ENCODE peak calls at places on chromosomes 4 and X, in six cellular contexts. One of them, this sample, is unnamed.
A peak's percentile ranks its signal among the peaks of the same experiment; 100 is the strongest.

GRCh38 chr4:107094332-107094731 is 58.2 kb upstream of the DKK2 start:
- DNase-seq in HCT116: peak; percentile 32
- DNase-seq in SK-N-SH: no peak
- DNase-seq in endothelial cell of umbilical vein: peak; percentile 50
- DNase-seq in K562: no peak
- DNase-seq in sigmoid colon: no peak
- DNase-seq in this sample: no peak

GRCh38 chr4:52588097-52588496 is 71.0 kb downstream of the USP46 start:
- DNase-seq in SK-N-SH: peak; percentile 56
- DNase-seq in HCT116: peak; percentile 12
- DNase-seq in K562: peak; percentile 40
- DNase-seq in sigmoid colon: no peak
- DNase-seq in endothelial cell of umbilical vein: peak; percentile 67
- DNase-seq in this sample: no peak

GRCh38 chr4:180947421-180947820 is 1295.8 kb upstream of the TENM3 start:
- DNase-seq in HCT116: peak; percentile 16
- DNase-seq in K562: no peak
- DNase-seq in endothelial cell of umbilical vein: no peak
- DNase-seq in SK-N-SH: peak; percentile 42
- DNase-seq in sigmoid colon: no peak
- DNase-seq in this sample: no peak

GRCh38 chr4:41346306-41347061 is 89.8 kb downstream of the UCHL1 start:
- DNase-seq in K562: no peak
- DNase-seq in HCT116: no peak
- DNase-seq in SK-N-SH: no peak
- DNase-seq in sigmoid colon: no peak
- DNase-seq in endothelial cell of umbilical vein: peak; percentile 63
- DNase-seq in this sample: no peak

GRCh38 chrX:3715921-3716320 is 2.5 kb upstream of the PRKX start:
- DNase-seq in endothelial cell of umbilical vein: no peak
- DNase-seq in sigmoid colon: no peak
- DNase-seq in HCT116: no peak
- DNase-seq in K562: no peak
- DNase-seq in SK-N-SH: no peak
- DNase-seq in this sample: no peak

GRCh38 chrX:26788402-26788998 is 572.5 kb downstream of the MAGEB5 start:
- DNase-seq in SK-N-SH: no peak
- DNase-seq in endothelial cell of umbilical vein: peak; percentile 88
- DNase-seq in K562: no peak
- DNase-seq in HCT116: no peak
- DNase-seq in sigmoid colon: no peak
- DNase-seq in this sample: no peak

GRCh38 chr4:114217150-114217817 is 237.8 kb upstream of the ARSJ start:
- DNase-seq in HCT116: no peak
- DNase-seq in SK-N-SH: peak; percentile 14
- DNase-seq in sigmoid colon: no peak
- DNase-seq in K562: no peak
- DNase-seq in endothelial cell of umbilical vein: no peak
- DNase-seq in this sample: no peak

GRCh38 chrX:153659268-153659667 is 12.3 kb downstream of the DUSP9 start:
- DNase-seq in endothelial cell of umbilical vein: no peak
- DNase-seq in SK-N-SH: no peak
- DNase-seq in HCT116: no peak
- DNase-seq in K562: no peak
- DNase-seq in sigmoid colon: no peak
- DNase-seq in this sample: no peak

GRCh38 chr4:165248102-165248501 is 40.7 kb downstream of the KLHL2 start:
- DNase-seq in sigmoid colon: no peak
- DNase-seq in K562: no peak
- DNase-seq in SK-N-SH: no peak
- DNase-seq in endothelial cell of umbilical vein: no peak
- DNase-seq in HCT116: no peak
- DNase-seq in this sample: no peak

GRCh38 chr4:158858410-158859189 is 89.8 kb downstream of the FNIP2 start:
- DNase-seq in endothelial cell of umbilical vein: no peak
- DNase-seq in sigmoid colon: no peak
- DNase-seq in K562: no peak
- DNase-seq in SK-N-SH: no peak
- DNase-seq in HCT116: no peak
- DNase-seq in this sample: no peak

GRCh38 chr4:61079427-61079826 is 120.7 kb upstream of the ADGRL3 start:
- DNase-seq in K562: no peak
- DNase-seq in HCT116: no peak
- DNase-seq in sigmoid colon: no peak
- DNase-seq in endothelial cell of umbilical vein: no peak
- DNase-seq in SK-N-SH: no peak
- DNase-seq in this sample: no peak

GRCh38 chr4:1003271-1004070 is 8.0 kb upstream of the FGFRL1 start:
- DNase-seq in sigmoid colon: no peak
- DNase-seq in SK-N-SH: no peak
- DNase-seq in endothelial cell of umbilical vein: no peak
- DNase-seq in K562: no peak
- DNase-seq in HCT116: no peak
- DNase-seq in this sample: peak; percentile 86

GRCh38 chr4:102625232-102625930 is 124.2 kb downstream of the NFKB1 start:
- DNase-seq in SK-N-SH: peak; percentile 30
- DNase-seq in sigmoid colon: no peak
- DNase-seq in HCT116: no peak
- DNase-seq in endothelial cell of umbilical vein: peak; percentile 23
- DNase-seq in K562: no peak
- DNase-seq in this sample: no peak

GRCh38 chr4:25233194-25233593 is 639 bp upstream of the PI4K2B start:
- DNase-seq in sigmoid colon: no peak
- DNase-seq in endothelial cell of umbilical vein: no peak
- DNase-seq in K562: no peak
- DNase-seq in HCT116: no peak
- DNase-seq in SK-N-SH: no peak
- DNase-seq in this sample: no peak

GRCh38 chr4:57074753-57075152 is 35.4 kb downstream of the IGFBP7 start:
- DNase-seq in sigmoid colon: no peak
- DNase-seq in endothelial cell of umbilical vein: no peak
- DNase-seq in HCT116: no peak
- DNase-seq in K562: no peak
- DNase-seq in SK-N-SH: peak; percentile 24
- DNase-seq in this sample: no peak

GRCh38 chrX:3811331-3812311 is 98.2 kb upstream of the PRKX start:
- DNase-seq in K562: peak; percentile 18
- DNase-seq in HCT116: peak; percentile 6
- DNase-seq in SK-N-SH: peak; percentile 35
- DNase-seq in endothelial cell of umbilical vein: no peak
- DNase-seq in sigmoid colon: no peak
- DNase-seq in this sample: peak; percentile 39

GRCh38 chr4:99159699-99160098 is 15.6 kb upstream of the ADH4 start:
- DNase-seq in K562: no peak
- DNase-seq in endothelial cell of umbilical vein: no peak
- DNase-seq in HCT116: no peak
- DNase-seq in SK-N-SH: no peak
- DNase-seq in sigmoid colon: no peak
- DNase-seq in this sample: no peak

GRCh38 chrX:40098264-40099045 is 697 bp upstream of the BCOR start:
- DNase-seq in sigmoid colon: no peak
- DNase-seq in endothelial cell of umbilical vein: peak; percentile 40
- DNase-seq in SK-N-SH: peak; percentile 64
- DNase-seq in K562: no peak
- DNase-seq in HCT116: no peak
- DNase-seq in this sample: no peak

GRCh38 chr4:173214661-173215060 is 46.0 kb downstream of the GALNT7 start:
- DNase-seq in HCT116: no peak
- DNase-seq in K562: no peak
- DNase-seq in SK-N-SH: no peak
- DNase-seq in sigmoid colon: no peak
- DNase-seq in endothelial cell of umbilical vein: no peak
- DNase-seq in this sample: no peak

GRCh38 chrX:150902434-150903109 is 4.1 kb upstream of the CD99L2 start:
- DNase-seq in HCT116: no peak
- DNase-seq in SK-N-SH: no peak
- DNase-seq in endothelial cell of umbilical vein: no peak
- DNase-seq in K562: no peak
- DNase-seq in sigmoid colon: no peak
- DNase-seq in this sample: no peak
- TF ChIP-seq POLR2AphosphoS5 in HCT116: no peak
- TF ChIP-seq POLR2AphosphoS5 in SK-N-SH: no peak
- TF ChIP-seq POLR2AphosphoS5 in endothelial cell of umbilical vein: no peak
- TF ChIP-seq POLR2AphosphoS5 in K562: no peak
- TF ChIP-seq POLR2AphosphoS5 in sigmoid colon: no peak
- TF ChIP-seq POLR2AphosphoS5 in this sample: no peak

GRCh38 chr4:89230271-89230670 is 77.3 kb downstream of the GPRIN3 start:
- DNase-seq in endothelial cell of umbilical vein: no peak
- DNase-seq in HCT116: no peak
- DNase-seq in SK-N-SH: no peak
- DNase-seq in sigmoid colon: no peak
- DNase-seq in K562: no peak
- DNase-seq in this sample: no peak

GRCh38 chr4:89222171-89222570 is 85.4 kb downstream of the GPRIN3 start:
- DNase-seq in sigmoid colon: no peak
- DNase-seq in endothelial cell of umbilical vein: no peak
- DNase-seq in SK-N-SH: no peak
- DNase-seq in K562: no peak
- DNase-seq in HCT116: peak; percentile 7
- DNase-seq in this sample: no peak

GRCh38 chr4:89221175-89221867 is 86.3 kb downstream of the GPRIN3 start:
- DNase-seq in K562: no peak
- DNase-seq in endothelial cell of umbilical vein: no peak
- DNase-seq in SK-N-SH: no peak
- DNase-seq in sigmoid colon: no peak
- DNase-seq in HCT116: peak; percentile 3
- DNase-seq in this sample: no peak

GRCh38 chr4:89226665-89227572 is 80.7 kb downstream of the GPRIN3 start:
- DNase-seq in endothelial cell of umbilical vein: peak; percentile 79
- DNase-seq in sigmoid colon: peak; percentile 84
- DNase-seq in K562: peak; percentile 35
- DNase-seq in SK-N-SH: peak; percentile 56
- DNase-seq in HCT116: peak; percentile 82
- DNase-seq in this sample: no peak
- H3K4me3 ChIP-seq in endothelial cell of umbilical vein: no peak overlapping the region
- H3K4me3 ChIP-seq in sigmoid colon: no peak overlapping the region
- H3K4me3 ChIP-seq in K562: no peak overlapping the region
- H3K4me3 ChIP-seq in SK-N-SH: peak overlapping the region; percentile 9
- H3K4me3 ChIP-seq in HCT116: no peak overlapping the region
- H3K4me3 ChIP-seq in this sample: no peak overlapping the region

DNA sequence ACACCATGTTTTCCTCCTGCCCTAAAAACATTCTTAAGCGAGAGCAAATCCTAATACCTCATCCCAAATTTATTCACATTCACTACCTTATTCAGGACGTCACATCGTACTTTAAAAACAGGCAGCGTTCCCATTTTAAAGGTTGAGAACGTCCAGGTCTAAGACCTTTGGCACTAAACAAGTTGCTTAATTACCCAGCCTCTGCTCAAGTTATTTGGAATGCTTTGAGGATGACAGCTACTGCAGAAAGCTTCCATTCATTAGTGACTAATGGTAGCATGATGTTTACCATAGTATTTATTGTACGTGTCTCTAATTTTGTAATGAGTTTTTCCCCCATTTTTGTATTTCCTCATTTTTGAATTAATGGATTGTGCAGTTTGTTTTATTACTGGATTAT is 1.5 kb downstream of the USP38 start:
- DNase-seq in HCT116: no peak
- DNase-seq in SK-N-SH: no peak
- DNase-seq in sigmoid colon: no peak
- DNase-seq in K562: no peak
- DNase-seq in endothelial cell of umbilical vein: peak; percentile 21
- DNase-seq in this sample: no peak
- TF ChIP-seq POLR2AphosphoS5 in HCT116: no peak
- TF ChIP-seq POLR2AphosphoS5 in SK-N-SH: no peak
- TF ChIP-seq POLR2AphosphoS5 in sigmoid colon: no peak
- TF ChIP-seq POLR2AphosphoS5 in K562: no peak
- TF ChIP-seq POLR2AphosphoS5 in endothelial cell of umbilical vein: no peak
- TF ChIP-seq POLR2AphosphoS5 in this sample: no peak

DNA sequence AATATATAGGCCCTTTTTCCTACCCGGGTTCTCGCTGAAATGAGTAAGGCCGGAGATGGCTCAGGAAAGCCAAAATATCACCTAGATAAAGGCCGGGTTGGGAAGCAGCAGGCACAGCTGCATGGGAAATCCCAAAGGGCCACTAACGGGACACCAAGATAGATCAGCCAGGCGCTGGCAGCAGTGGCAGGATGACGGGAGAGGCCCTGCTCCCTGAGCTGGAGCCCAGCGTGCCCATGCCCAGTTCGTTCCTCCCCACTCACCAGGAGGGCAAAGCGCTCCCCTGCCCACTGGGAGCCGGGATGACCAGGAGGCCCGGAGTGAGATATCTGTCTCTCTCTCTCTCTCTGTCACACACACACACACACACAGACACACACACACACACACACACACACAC is 109.8 kb downstream of the DCTD start:
- DNase-seq in SK-N-SH: no peak
- DNase-seq in endothelial cell of umbilical vein: no peak
- DNase-seq in K562: no peak
- DNase-seq in sigmoid colon: no peak
- DNase-seq in HCT116: no peak
- DNase-seq in this sample: no peak
- H3K4me3 ChIP-seq in SK-N-SH: no peak overlapping the region
- H3K4me3 ChIP-seq in endothelial cell of umbilical vein: no peak overlapping the region
- H3K4me3 ChIP-seq in K562: no peak overlapping the region
- H3K4me3 ChIP-seq in sigmoid colon: no peak overlapping the region
- H3K4me3 ChIP-seq in HCT116: no peak overlapping the region
- H3K4me3 ChIP-seq in this sample: no peak overlapping the region

DNA sequence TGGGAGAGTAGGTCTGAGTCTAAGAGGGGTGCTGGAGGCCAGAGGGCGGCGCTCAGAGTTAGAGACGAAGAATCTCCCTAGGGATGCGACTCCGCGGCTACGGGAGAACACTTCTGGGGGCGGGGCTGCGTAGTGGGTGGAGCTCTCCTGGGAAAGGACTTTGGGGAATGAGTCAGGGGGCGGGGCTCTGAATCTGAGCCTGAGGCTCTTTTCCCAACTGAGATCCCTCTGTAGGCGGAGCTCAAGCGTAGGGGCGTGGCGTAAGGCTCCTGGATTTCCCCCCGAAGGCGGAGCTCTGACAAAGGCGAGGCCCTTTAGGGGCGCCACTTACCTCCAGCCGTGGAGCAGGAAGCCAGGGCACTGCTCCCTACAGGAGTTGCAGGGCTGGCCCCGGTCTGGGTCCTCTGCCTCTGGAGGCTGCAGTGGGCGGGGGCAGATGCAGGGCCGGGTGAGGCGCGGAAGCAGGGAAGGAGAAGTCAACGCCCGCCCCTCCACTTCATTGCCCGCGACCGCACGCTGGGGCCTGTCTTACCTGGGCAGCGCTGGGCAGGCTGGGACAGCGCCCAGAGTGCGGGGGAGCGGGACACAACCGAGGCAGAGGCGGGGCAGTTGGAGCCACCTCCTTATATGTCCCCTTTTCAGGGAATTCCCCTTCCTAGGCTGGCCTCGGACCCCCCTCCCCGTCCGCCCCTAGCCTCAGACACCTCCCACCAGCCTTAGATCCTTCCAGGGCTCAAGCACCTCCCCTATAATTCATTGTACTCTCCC is 1.7 kb downstream of the PRICKLE3 start:
- DNase-seq in HCT116: peak; percentile 86
- DNase-seq in endothelial cell of umbilical vein: peak; percentile 87
- DNase-seq in SK-N-SH: no peak
- DNase-seq in sigmoid colon: peak; percentile 97
- DNase-seq in K562: peak; percentile 74
- DNase-seq in this sample: peak; percentile 93
- TF ChIP-seq POLR2AphosphoS5 in HCT116: peak; percentile 86
- TF ChIP-seq POLR2AphosphoS5 in endothelial cell of umbilical vein: no peak
- TF ChIP-seq POLR2AphosphoS5 in SK-N-SH: no peak
- TF ChIP-seq POLR2AphosphoS5 in sigmoid colon: peak; percentile 82
- TF ChIP-seq POLR2AphosphoS5 in K562: peak; percentile 27
- TF ChIP-seq POLR2AphosphoS5 in this sample: peak; percentile 82